ENCODE peak calls at places on chromosomes 12 and 14, in seven cellular contexts. One of them, this sample, is unnamed.

GRCh38 chr12:108831309-108831991 is 25.9 kb downstream of the SSH1 start:
- DNase-seq in NCI-H774: no peak
- DNase-seq in lower lobe of right lung: peak; percentile 15
- DNase-seq in cardiac fibroblast: no peak
- DNase-seq in activated T-cell treated with anti-CD3 and anti-CD28 coated beads, Interleukin-2, amount 50 U/mL, for 72 hours: peak; percentile 21
- DNase-seq in A172: no peak
- DNase-seq in activated CD4-positive, CD25-positive, alpha-beta regulatory T cell: no peak
- DNase-seq in this sample: no peak

GRCh38 chr12:131536337-131536736 is 174.6 kb upstream of the SFSWAP start:
- DNase-seq in NCI-H774: no peak
- DNase-seq in lower lobe of right lung: no peak
- DNase-seq in cardiac fibroblast: no peak
- DNase-seq in activated T-cell treated with anti-CD3 and anti-CD28 coated beads, Interleukin-2, amount 50 U/mL, for 72 hours: peak; percentile 29
- DNase-seq in A172: no peak
- DNase-seq in activated CD4-positive, CD25-positive, alpha-beta regulatory T cell: no peak
- DNase-seq in this sample: no peak

GRCh38 chr12:132603240-132604107 is 6.9 kb downstream of the LRCOL1 start:
- DNase-seq in NCI-H774: no peak
- DNase-seq in lower lobe of right lung: peak; percentile 45
- DNase-seq in cardiac fibroblast: no peak
- DNase-seq in activated T-cell treated with anti-CD3 and anti-CD28 coated beads, Interleukin-2, amount 50 U/mL, for 72 hours: no peak
- DNase-seq in A172: no peak
- DNase-seq in activated CD4-positive, CD25-positive, alpha-beta regulatory T cell: peak; percentile 11
- DNase-seq in this sample: no peak

GRCh38 chr12:113439606-113440030 is 17.4 kb downstream of the SDSL start:
- DNase-seq in NCI-H774: peak; percentile 21
- DNase-seq in lower lobe of right lung: no peak
- DNase-seq in cardiac fibroblast: peak; percentile 43
- DNase-seq in activated T-cell treated with anti-CD3 and anti-CD28 coated beads, Interleukin-2, amount 50 U/mL, for 72 hours: no peak
- DNase-seq in A172: peak; percentile 28
- DNase-seq in activated CD4-positive, CD25-positive, alpha-beta regulatory T cell: no peak
- DNase-seq in this sample: no peak

GRCh38 chr12:67649165-67650126 is 901 bp downstream of the DYRK2 start:
- DNase-seq in NCI-H774: peak; percentile 41
- DNase-seq in lower lobe of right lung: peak; percentile 64
- DNase-seq in cardiac fibroblast: no peak
- DNase-seq in activated T-cell treated with anti-CD3 and anti-CD28 coated beads, Interleukin-2, amount 50 U/mL, for 72 hours: peak; percentile 61
- DNase-seq in A172: no peak
- DNase-seq in activated CD4-positive, CD25-positive, alpha-beta regulatory T cell: no peak
- DNase-seq in this sample: no peak

GRCh38 chr14:57261604-57262003 is 7.1 kb downstream of the EXOC5 start:
- DNase-seq in NCI-H774: no peak
- DNase-seq in lower lobe of right lung: no peak
- DNase-seq in cardiac fibroblast: no peak
- DNase-seq in activated T-cell treated with anti-CD3 and anti-CD28 coated beads, Interleukin-2, amount 50 U/mL, for 72 hours: no peak
- DNase-seq in A172: no peak
- DNase-seq in activated CD4-positive, CD25-positive, alpha-beta regulatory T cell: no peak
- DNase-seq in this sample: no peak

GRCh38 chr12:67910360-67911292 is 78.6 kb upstream of the IFNG-AS1 start:
- DNase-seq in NCI-H774: no peak
- DNase-seq in lower lobe of right lung: no peak
- DNase-seq in cardiac fibroblast: peak; percentile 98
- DNase-seq in activated T-cell treated with anti-CD3 and anti-CD28 coated beads, Interleukin-2, amount 50 U/mL, for 72 hours: no peak
- DNase-seq in A172: peak; percentile 94
- DNase-seq in activated CD4-positive, CD25-positive, alpha-beta regulatory T cell: no peak
- DNase-seq in this sample: no peak

GRCh38 chr12:103868215-103868614 is 27.2 kb upstream of the NT5DC3 start:
- DNase-seq in NCI-H774: no peak
- DNase-seq in lower lobe of right lung: no peak
- DNase-seq in cardiac fibroblast: no peak
- DNase-seq in activated T-cell treated with anti-CD3 and anti-CD28 coated beads, Interleukin-2, amount 50 U/mL, for 72 hours: no peak
- DNase-seq in A172: no peak
- DNase-seq in activated CD4-positive, CD25-positive, alpha-beta regulatory T cell: no peak
- DNase-seq in this sample: no peak

GRCh38 chr14:58815781-58816297 is 178.1 kb downstream of the DACT1 start:
- DNase-seq in NCI-H774: no peak
- DNase-seq in lower lobe of right lung: no peak
- DNase-seq in cardiac fibroblast: no peak
- DNase-seq in activated T-cell treated with anti-CD3 and anti-CD28 coated beads, Interleukin-2, amount 50 U/mL, for 72 hours: no peak
- DNase-seq in A172: no peak
- DNase-seq in activated CD4-positive, CD25-positive, alpha-beta regulatory T cell: no peak
- DNase-seq in this sample: peak; percentile 26

GRCh38 chr12:121427556-121428055 is 27.7 kb downstream of the RNF34 start:
- DNase-seq in NCI-H774: no peak
- DNase-seq in lower lobe of right lung: no peak
- DNase-seq in cardiac fibroblast: no peak
- DNase-seq in activated T-cell treated with anti-CD3 and anti-CD28 coated beads, Interleukin-2, amount 50 U/mL, for 72 hours: no peak
- DNase-seq in A172: no peak
- DNase-seq in activated CD4-positive, CD25-positive, alpha-beta regulatory T cell: no peak
- DNase-seq in this sample: no peak

GRCh38 chr12:11954181-11954580 is 116.6 kb upstream of the BCL2L14 start:
- DNase-seq in NCI-H774: no peak
- DNase-seq in lower lobe of right lung: no peak
- DNase-seq in cardiac fibroblast: no peak
- DNase-seq in activated T-cell treated with anti-CD3 and anti-CD28 coated beads, Interleukin-2, amount 50 U/mL, for 72 hours: peak; percentile 14
- DNase-seq in A172: no peak
- DNase-seq in activated CD4-positive, CD25-positive, alpha-beta regulatory T cell: no peak
- DNase-seq in this sample: no peak

This sample was measured in NCI-H2081 treated with DMSO at 0.1 percent for 48 hours.